ENCODE peak calls at places on chromosomes 3 and 15, in four cellular contexts. G is GM20000, T is ovary, L is tibial artery. N is an unnamed sample.

GRCh38 chr3:127637546-127637945 is 8.6 kb downstream of the PODXL2 start:
- DNase-seq in T (no peak), L (peak), G (no peak), N (no peak)

GRCh38 chr3:99859855-99860254 is 42.2 kb downstream of the CMSS1 start:
- DNase-seq in L (no peak), G (no peak), T (no peak), N (no peak)

GRCh38 chr15:60351066-60351465 is 46.7 kb downstream of the ANXA2 start:
- DNase-seq in L (no peak), G (no peak), T (no peak), N (no peak)

GRCh38 chr15:88621789-88622604 is 857 bp downstream of the AEN start:
- DNase-seq in L (no peak), G (peak), T (no peak), N (no peak)

GRCh38 chr3:72010044-72010443 is 225.1 kb upstream of the PROK2 start:
- DNase-seq in L (no peak), G (no peak), T (no peak), N (no peak)

GRCh38 chr3:78506581-78507195 is 1261.1 kb downstream of the ROBO1 start:
- DNase-seq in L (no peak), G (no peak), T (no peak), N (no peak)

GRCh38 chr3:156478931-156479330 is 76.0 kb downstream of the SSR3 start:
- DNase-seq in T (no peak), L (no peak), G (no peak), N (no peak)

GRCh38 chr3:196868297-196868661 is 559 bp downstream of the SENP5 start:
- DNase-seq in G (peak), T (no peak), L (no peak), N (no peak)

GRCh38 chr3:48565591-48566400 is 2.2 kb upstream of the UCN2 start:
- DNase-seq in T (no peak), L (no peak), G (no peak), N (no peak)

GRCh38 chr15:57079446-57079845 is 161.0 kb downstream of the TCF12 start:
- DNase-seq in G (no peak), L (no peak), T (no peak), N (no peak)

GRCh38 chr3:183698760-183699159 is 1.2 kb downstream of the YEATS2 start:
- DNase-seq in L (no peak), T (no peak), G (peak), N (no peak)

GRCh38 chr3:124772081-124772831 is 42.0 kb downstream of the UMPS start:
- DNase-seq in G (no peak), T (no peak), L (no peak), N (no peak)

GRCh38 chr3:97885931-97886824 is 64.4 kb downstream of the CRYBG3 start:
- DNase-seq in G (no peak), L (no peak), T (no peak), N (no peak)

GRCh38 chr3:184305577-184305976 is 6.5 kb downstream of the PSMD2 start:
- DNase-seq in L (no peak), G (no peak), T (no peak), N (no peak)

GRCh38 chr3:14047027-14047426 is 77.6 kb downstream of the CHCHD4 start:
- DNase-seq in L (no peak), G (no peak), T (no peak), N (no peak)

GRCh38 chr3:47117803-47118364 is 46.0 kb downstream of the SETD2 start:
- DNase-seq in L (no peak), T (no peak), G (no peak), N (no peak)

GRCh38 chr3:8069981-8070380 is 431.6 kb upstream of the LMCD1 start:
- DNase-seq in T (no peak), L (no peak), G (no peak), N (no peak)

GRCh38 chr3:42701371-42702065 is 1.1 kb downstream of the HHATL start:
- DNase-seq in T (no peak), G (peak), L (peak), N (peak)

GRCh38 chr3:57444469-57444868 is 99.7 kb downstream of the DNAH12 start:
- DNase-seq in G (no peak), T (no peak), L (no peak), N (no peak)

GRCh38 chr3:141690366-141691072 is 47.6 kb upstream of the RNF7 start:
- DNase-seq in G (no peak), T (no peak), L (no peak), N (no peak)

GRCh38 chr15:74808073-74808839 is 4.4 kb upstream of the LMAN1L start:
- DNase-seq in T (no peak), G (no peak), L (no peak), N (no peak)

GRCh38 chr3:54045416-54045815 is 76.9 kb upstream of the CACNA2D3 start:
- DNase-seq in G (no peak), T (no peak), L (no peak), N (no peak)

GRCh38 chr15:57297163-57297593 is 79.1 kb upstream of the CGNL1 start:
- DNase-seq in G (no peak), T (no peak), L (no peak), N (no peak)

GRCh38 chr3:134018406-134018805 is 11.3 kb downstream of the SLCO2A1 start:
- DNase-seq in T (no peak), G (no peak), L (no peak), N (peak)

GRCh38 chr3:24678441-24678865 is 183.8 kb upstream of the THRB start:
- DNase-seq in L (no peak), G (no peak), T (no peak), N (no peak)

GRCh38 chr3:81760215-81760614 is 1.2 kb downstream of the GBE1 start:
- DNase-seq in G (no peak), L (no peak), T (no peak), N (no peak)

GRCh38 chr3:98612587-98612986 is 19.2 kb upstream of the CPOX start:
- DNase-seq in L (no peak), T (no peak), G (no peak), N (no peak)

GRCh38 chr3:122458992-122459391 is 43.1 kb upstream of the WDR5B start:
- DNase-seq in G (no peak), T (no peak), L (no peak), N (no peak)

GRCh38 chr15:58273104-58273503 is 134.9 kb downstream of the AQP9 start:
- DNase-seq in G (no peak), L (no peak), T (no peak), N (no peak)

GRCh38 chr3:194224536-194224935 is 88.6 kb downstream of the HES1 start:
- DNase-seq in L (no peak), T (no peak), G (no peak), N (no peak)

GRCh38 chr3:127798716-127799115 is 23.6 kb downstream of the MGLL start:
- DNase-seq in T (no peak), L (peak), G (no peak), N (no peak)

GRCh38 chr3:111764645-111765091 is 94.4 kb upstream of the PHLDB2 start:
- DNase-seq in G (no peak), L (no peak), T (no peak), N (no peak)
- TF ChIP-seq CTCF in G (no peak), L (no peak), T (no peak), N (peak)

DNA sequence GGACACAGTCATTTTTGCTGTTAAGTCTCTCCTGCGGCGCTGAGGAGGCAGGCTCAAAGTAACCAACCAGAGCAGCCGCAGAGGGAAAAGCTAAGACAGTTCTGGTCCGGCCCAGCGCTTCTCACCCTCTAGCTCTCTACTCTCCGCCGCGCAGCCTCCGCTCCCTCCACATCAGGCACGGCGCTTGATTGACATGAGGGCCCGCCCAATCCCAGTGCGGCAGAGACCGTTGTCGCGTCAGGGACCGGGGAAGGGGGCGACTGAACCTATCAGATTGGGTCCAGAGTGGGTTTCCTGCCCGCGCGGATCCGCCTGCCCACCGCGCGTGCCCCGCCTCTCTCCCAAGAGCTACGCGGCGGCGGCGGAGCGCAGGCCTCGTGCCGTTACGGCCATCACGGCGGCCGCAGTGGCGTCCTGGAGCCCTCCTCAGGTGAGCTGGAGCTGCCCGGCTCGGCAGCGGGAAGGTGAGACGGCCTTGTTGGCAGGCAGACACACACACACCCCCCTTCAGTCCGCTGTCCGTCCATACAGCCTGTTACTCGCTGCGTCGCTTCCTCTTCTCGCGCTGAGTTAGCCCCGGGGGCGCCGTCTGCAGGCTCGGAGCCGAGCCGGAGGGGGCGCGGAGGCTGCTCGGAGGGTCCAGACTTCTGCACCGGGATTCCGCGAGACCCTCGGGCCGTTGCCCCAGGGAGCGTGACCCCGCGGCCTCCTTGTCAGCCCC is at the start of gene NCK1:
- DNase-seq in L (peak), G (peak), T (peak), N (peak)
- TF ChIP-seq CTCF in L (peak), G (no peak), T (peak), N (peak)

DNA sequence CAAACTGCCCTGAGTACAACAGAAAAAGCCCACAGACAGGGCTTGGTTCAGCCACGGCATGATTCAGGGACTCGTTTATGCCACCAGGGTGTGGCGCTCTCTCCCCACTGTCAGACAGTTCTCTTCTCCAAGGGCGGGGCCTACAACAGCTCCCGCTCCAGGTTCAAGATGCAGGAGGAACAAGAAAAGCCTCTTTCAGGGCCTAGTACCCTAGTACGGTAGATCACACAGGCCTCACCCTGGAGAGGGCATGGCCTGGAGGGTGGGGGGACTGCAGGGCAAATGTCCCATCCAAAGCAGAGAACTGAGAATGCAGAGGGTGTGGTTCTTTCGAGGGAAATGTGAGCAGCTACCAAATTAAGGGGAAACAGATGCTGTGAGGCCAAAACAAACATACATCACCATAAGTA is 12.0 kb downstream of the MESD start:
- DNase-seq in L (peak), T (no peak), G (no peak), N (no peak)
- TF ChIP-seq CTCF in L (no peak), T (no peak), G (peak), N (peak)

GRCh38 chr15:65056868-65057548 is 10.8 kb downstream of the RASL12 start:
- DNase-seq in L (peak), G (no peak), T (no peak), N (no peak)

GRCh38 chr15:65052956-65053355 is 7.8 kb downstream of the SLC51B start:
- DNase-seq in G (no peak), L (peak), T (no peak), N (no peak)

GRCh38 chr15:65056106-65056505 is 10.9 kb downstream of the SLC51B start:
- DNase-seq in L (no peak), T (no peak), G (no peak), N (no peak)

GRCh38 chr15:65055201-65055870 is 10.1 kb downstream of the SLC51B start:
- DNase-seq in L (peak), G (no peak), T (no peak), N (no peak)

DNA sequence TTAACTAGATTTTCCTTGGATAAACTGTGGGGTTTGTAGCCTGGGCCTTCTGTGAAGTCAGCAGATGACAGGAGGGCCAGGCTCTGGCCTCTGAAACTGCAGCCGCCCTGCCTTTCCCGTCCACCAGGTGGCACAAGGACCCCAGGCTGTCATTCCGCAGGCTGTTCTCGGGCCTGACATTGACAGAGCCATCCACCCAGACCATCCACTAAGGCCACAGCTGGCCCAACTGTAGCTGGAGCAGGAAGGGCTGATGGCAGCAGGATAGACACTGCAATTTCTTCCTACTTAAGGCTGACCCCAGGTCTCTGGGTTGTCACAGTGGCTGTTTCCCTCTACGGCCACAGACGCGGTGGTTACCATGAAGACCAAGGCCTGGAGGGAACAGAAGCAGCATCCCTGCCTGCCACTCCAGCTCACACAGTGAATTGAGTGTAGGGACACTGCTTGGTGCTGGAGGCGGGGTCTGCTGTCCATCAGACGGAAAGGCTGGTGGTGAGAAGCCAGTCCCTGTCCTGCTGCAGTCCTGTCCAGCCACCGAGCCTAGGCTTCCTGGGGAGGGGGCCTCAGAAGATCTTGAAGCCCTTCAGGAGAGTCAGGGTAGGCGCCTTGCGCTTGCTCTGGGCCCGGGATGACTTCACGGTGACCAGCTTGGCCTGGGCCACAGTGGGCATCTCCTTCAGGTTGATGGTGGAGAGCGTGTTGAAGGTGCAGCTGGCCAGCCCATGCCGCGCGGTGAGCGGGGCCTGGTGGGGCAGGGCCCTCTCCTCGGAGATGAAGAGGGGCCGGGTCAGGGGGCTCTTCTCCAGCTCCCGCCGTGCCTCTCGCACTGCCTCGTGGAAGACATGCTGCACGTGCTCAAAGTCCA is 9.4 kb downstream of the SLC51B start:
- DNase-seq in G (peak), L (peak), T (peak), N (peak)
- TF ChIP-seq CTCF in G (peak), L (peak), T (peak), N (peak)

GRCh38 chr15:47945869-47946666 is 174.7 kb upstream of the SLC24A5 start:
- DNase-seq in L (no peak), G (no peak), T (no peak), N (no peak)

GRCh38 chr15:47949815-47950214 is 171.0 kb upstream of the SLC24A5 start:
- DNase-seq in T (no peak), L (no peak), G (no peak), N (no peak)

GRCh38 chr15:47950447-47950846 is 170.3 kb upstream of the SLC24A5 start:
- DNase-seq in T (no peak), G (no peak), L (no peak), N (no peak)

GRCh38 chr15:47944911-47945310 is 175.9 kb upstream of the SLC24A5 start:
- DNase-seq in G (no peak), L (no peak), T (no peak), N (no peak)
- TF ChIP-seq CTCF in G (no peak), L (no peak), T (no peak), N (peak)

DNA sequence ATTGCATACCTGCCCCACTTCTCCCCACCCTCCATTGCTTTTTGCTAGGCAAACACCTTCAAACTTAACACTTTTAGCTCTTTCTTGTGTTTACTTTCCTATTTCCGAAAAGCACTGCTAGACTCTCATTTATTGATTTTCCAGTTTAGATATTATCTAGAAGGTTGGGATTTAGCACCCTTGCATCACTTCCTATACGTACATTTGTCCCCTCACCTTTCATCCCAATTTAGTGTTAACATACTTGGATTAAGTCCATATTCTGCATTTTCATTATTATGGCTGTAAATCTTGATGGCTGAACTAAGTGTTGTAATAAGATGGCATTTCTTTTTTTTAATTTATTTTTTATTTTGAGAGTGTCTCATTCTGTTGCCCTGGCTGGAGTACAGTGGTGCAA is 39.5 kb downstream of the GOLGA6L10 start:
- DNase-seq in L (no peak), T (no peak), G (peak), N (no peak)
- TF ChIP-seq CTCF in L (no peak), T (no peak), G (no peak), N (no peak)